ENCODE peak calls at places on chromosome 2, in four cellular contexts. D is K562, A is HepG2, R is GM12878. Y is an unnamed sample.
A peak's percentile ranks its signal among the peaks of the same experiment; 100 is the strongest.

GRCh38 chr2:236633764-236634163 is 64.1 kb downstream of the ACKR3 start:
- DNase-seq in D (no peak), A (no peak), R (no peak), Y (no peak)

GRCh38 chr2:88692187-88692586 is 714 bp downstream of the RPIA start:
- DNase-seq in A (peak; percentile 32), D (peak; percentile 59), R (no peak), Y (no peak)

GRCh38 chr2:18119883-18120282 is 241.4 kb downstream of the KCNS3 start:
- DNase-seq in D (no peak), A (no peak), R (no peak), Y (no peak)

GRCh38 chr2:172693037-172693436 is 42.6 kb upstream of the RAPGEF4 start:
- DNase-seq in D (no peak), R (no peak), A (peak; percentile 28), Y (peak; percentile 98)

GRCh38 chr2:137873860-137874259 is 90.4 kb upstream of the HNMT start:
- DNase-seq in D (no peak), A (peak; percentile 14), R (no peak), Y (no peak)

GRCh38 chr2:85613717-85614515 is 2.0 kb upstream of the C2orf68 start:
- DNase-seq in R (no peak), A (no peak), D (no peak), Y (no peak)

GRCh38 chr2:23287250-23287704 is 97.7 kb upstream of the KLHL29 start:
- DNase-seq in A (no peak), D (no peak), R (no peak), Y (no peak)

GRCh38 chr2:35495182-35495581 is 860.4 kb upstream of the CRIM1 start:
- DNase-seq in R (no peak), D (no peak), A (no peak), Y (no peak)

GRCh38 chr2:106096446-106097369 is 97.4 kb downstream of the UXS1 start:
- DNase-seq in R (no peak), D (no peak), A (no peak), Y (no peak)

GRCh38 chr2:42127425-42128424 is 41.4 kb upstream of the EML4 start:
- DNase-seq in A (peak; percentile 97), D (no peak), R (peak; percentile 83), Y (no peak)

GRCh38 chr2:134836986-134837385 is 1.4 kb upstream of the ACMSD start:
- DNase-seq in A (no peak), D (no peak), R (no peak), Y (no peak)

GRCh38 chr2:37857485-37858196 is 67.4 kb upstream of the RMDN2 start:
- DNase-seq in R (no peak), D (no peak), A (no peak), Y (no peak)

GRCh38 chr2:85248741-85249524 is 78.9 kb downstream of the TGOLN2 start:
- DNase-seq in D (no peak), R (no peak), A (no peak), Y (peak; percentile 72)

GRCh38 chr2:28312307-28313278 is 80.1 kb upstream of the FOSL2 start:
- DNase-seq in R (no peak), D (no peak), A (no peak), Y (no peak)

GRCh38 chr2:39642054-39642742 is 23.5 kb upstream of the TMEM178A start:
- DNase-seq in D (peak; percentile 12), A (peak; percentile 80), R (no peak), Y (peak; percentile 61)

GRCh38 chr2:227623225-227623624 is 5.9 kb downstream of the SCYGR4 start:
- DNase-seq in D (no peak), R (no peak), A (no peak), Y (peak; percentile 59)

GRCh38 chr2:83386559-83386958 is 1072.5 kb downstream of the SUCLG1 start:
- DNase-seq in D (no peak), A (no peak), R (no peak), Y (no peak)

GRCh38 chr2:230937362-230937761 is 12.3 kb upstream of the GPR55 start:
- DNase-seq in R (no peak), A (no peak), D (no peak), Y (no peak)

GRCh38 chr2:99648906-99649606 is 159.2 kb upstream of the REV1 start:
- DNase-seq in A (no peak), D (no peak), R (no peak), Y (no peak)

GRCh38 chr2:242060212-242060835 is 190.8 kb downstream of the RTP5 start:
- DNase-seq in A (no peak), R (no peak), D (no peak), Y (peak; percentile 37)

GRCh38 chr2:48900321-48901014 is 144.9 kb upstream of the LHCGR start:
- DNase-seq in R (no peak), A (no peak), D (no peak), Y (no peak)

GRCh38 chr2:85421706-85422457 is 3.4 kb downstream of the SH2D6 start:
- DNase-seq in R (no peak), D (peak; percentile 81), A (no peak), Y (no peak)

GRCh38 chr2:39377226-39377939 is 59.7 kb downstream of the MAP4K3 start:
- DNase-seq in A (no peak), D (peak; percentile 70), R (peak; percentile 81), Y (no peak)

GRCh38 chr2:40315684-40316083 is 136.2 kb downstream of the SLC8A1 start:
- DNase-seq in D (no peak), R (no peak), A (no peak), Y (peak; percentile 76)

GRCh38 chr2:126656311-126657145 is 570 bp downstream of the GYPC start:
- DNase-seq in R (no peak), D (peak; percentile 55), A (no peak), Y (no peak)

GRCh38 chr2:135820003-135820618 is 16.9 kb downstream of the LCT start:
- DNase-seq in D (no peak), R (peak; percentile 48), A (no peak), Y (no peak)

GRCh38 chr2:60818272-60818671 is 62.2 kb downstream of the PAPOLG start:
- DNase-seq in A (peak; percentile 31), D (peak; percentile 35), R (no peak), Y (peak; percentile 37)

GRCh38 chr2:229901819-229902218 is 20.0 kb downstream of the TRIP12 start:
- DNase-seq in R (no peak), D (peak; percentile 3), A (no peak), Y (peak; percentile 43)

GRCh38 chr2:46164581-46165301 is 132.5 kb upstream of the EPAS1 start:
- DNase-seq in D (no peak), R (no peak), A (no peak), Y (peak; percentile 94)

GRCh38 chr2:202545931-202546330 is 88.8 kb upstream of the FAM117B start:
- DNase-seq in A (no peak), D (no peak), R (no peak), Y (no peak)

GRCh38 chr2:95392320-95392719 is 10.2 kb upstream of the FAHD2A start:
- DNase-seq in R (no peak), A (no peak), D (no peak), Y (no peak)

GRCh38 chr2:24791452-24791851 is 1.7 kb downstream of the PTRHD1 start:
- DNase-seq in R (no peak), A (no peak), D (peak; percentile 60), Y (no peak)

GRCh38 chr2:241219030-241219382 is 30.5 kb downstream of the ANO7 start:
- DNase-seq in R (no peak), A (no peak), D (no peak), Y (no peak)

GRCh38 chr2:50492452-50492851 is 539.5 kb downstream of the NRXN1 start:
- DNase-seq in R (peak; percentile 5), D (peak; percentile 58), A (peak; percentile 54), Y (peak; percentile 56)

GRCh38 chr2:229622495-229623355 is 91.6 kb downstream of the DNER start:
- DNase-seq in D (no peak), A (no peak), R (no peak), Y (no peak)

GRCh38 chr2:143553261-143553660 is 424.0 kb downstream of the ARHGAP15 start:
- DNase-seq in D (no peak), R (no peak), A (no peak), Y (no peak)

GRCh38 chr2:2705871-2706270 is 374.8 kb upstream of the MYT1L start:
- DNase-seq in A (no peak), D (no peak), R (no peak), Y (no peak)
- H2AFZ ChIP-seq in A (no peak overlapping the region), D (no peak overlapping the region), R (no peak overlapping the region), Y (no peak overlapping the region)

DNA sequence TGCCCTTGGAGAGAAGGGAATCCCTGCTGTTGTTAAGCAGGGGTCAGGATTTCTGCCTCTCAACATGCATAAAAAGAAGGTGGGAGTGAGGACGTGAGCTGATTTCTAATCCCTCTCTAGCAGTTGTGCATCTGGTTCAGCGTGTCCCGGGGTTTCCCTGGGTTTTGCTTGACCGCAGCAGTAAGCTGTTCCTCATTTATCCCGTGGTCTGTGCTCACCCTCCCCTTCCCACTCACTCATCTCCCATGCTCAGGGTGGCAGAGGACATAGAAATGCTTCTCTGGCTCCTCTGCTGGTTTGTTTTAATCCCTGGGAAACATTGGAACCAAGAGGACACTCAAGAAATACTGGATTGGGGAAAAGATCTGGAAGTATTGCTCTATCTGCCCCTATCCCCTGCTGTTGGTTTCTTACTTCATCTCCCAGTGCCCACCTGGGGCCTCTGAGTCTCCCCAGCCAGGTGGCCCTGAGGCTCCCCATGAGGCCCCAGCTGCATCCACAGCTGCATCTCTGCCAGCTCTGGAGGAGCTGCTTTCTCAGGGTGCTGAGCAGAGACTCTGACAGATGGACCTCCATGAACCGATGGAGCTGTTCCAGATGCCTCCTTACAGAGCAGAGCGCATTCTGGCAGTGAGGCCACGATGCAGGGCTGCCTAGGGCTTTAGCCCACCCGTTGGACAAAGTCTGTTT is 36.2 kb downstream of the TET3 start:
- DNase-seq in R (no peak), A (no peak), D (no peak), Y (no peak)
- TF ChIP-seq MYC in R (no peak), A (no peak), D (no peak), Y (no peak)

DNA sequence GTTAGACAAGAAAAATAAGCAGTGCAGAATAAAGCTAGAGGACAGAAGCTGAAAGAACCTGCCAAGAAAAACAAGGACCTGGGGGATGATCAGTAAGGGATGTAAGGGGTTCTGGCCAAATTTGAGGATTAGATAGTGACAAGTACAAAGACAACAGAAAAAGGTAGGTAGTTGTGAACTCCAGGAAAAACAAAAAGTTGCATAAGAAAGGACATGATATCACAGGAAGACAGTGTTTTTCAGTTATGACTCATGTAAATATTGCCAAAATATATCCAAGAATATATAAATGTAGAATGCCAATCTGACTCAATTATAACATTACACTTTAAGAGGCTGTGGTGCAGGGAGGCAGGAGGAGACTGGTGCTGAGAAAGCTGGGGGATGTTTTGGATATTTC is 209.8 kb upstream of the SH3BP4 start:
- DNase-seq in A (no peak), D (no peak), R (no peak), Y (no peak)
- TF ChIP-seq MAX in A (no peak), D (no peak), R (no peak), Y (no peak)

GRCh38 chr2:237859082-237859433 is 365 bp upstream of the RAMP1 start:
- DNase-seq in A (no peak), D (no peak), R (no peak), Y (no peak)
- H2AFZ ChIP-seq in A (no peak overlapping the region), D (no peak overlapping the region), R (no peak overlapping the region), Y (no peak overlapping the region)